ENCODE peak calls at places on chromosomes 13 and 19, in five cellular contexts. H is neuronal stem cell, C is GM23338, D is OCI-LY7, W is breast epithelium. V is an unnamed sample.

GRCh38 chr13:47213057-47213456 is 316.2 kb upstream of the HTR2A start:
- DNase-seq in H (no peak), C (no peak), D (no peak), W (no peak), V (no peak)

GRCh38 chr13:28532226-28533048 is 37.5 kb upstream of the FLT1 start:
- DNase-seq in H (peak), C (peak), D (no peak), W (no peak), V (no peak)

GRCh38 chr19:47497073-47497766 is 13.2 kb upstream of the KPTN start:
- DNase-seq in H (no peak), C (no peak), D (no peak), W (peak), V (no peak)

GRCh38 chr13:43895940-43896339 is 16.2 kb downstream of the LACC1 start:
- DNase-seq in H (no peak), C (no peak), D (no peak), W (no peak), V (no peak)

GRCh38 chr13:50081106-50081898 is 66.1 kb downstream of the KCNRG start:
- DNase-seq in H (no peak), C (peak), D (peak), W (no peak), V (no peak)

GRCh38 chr13:95153647-95154405 is 147.4 kb downstream of the ABCC4 start:
- DNase-seq in H (no peak), C (peak), D (no peak), W (no peak), V (peak)

GRCh38 chr13:44311011-44311481 is 62.6 kb upstream of the SERP2 start:
- DNase-seq in H (no peak), C (no peak), D (no peak), W (peak), V (peak)

GRCh38 chr19:10353793-10354391 is 14.5 kb upstream of the ICAM3 start:
- DNase-seq in H (peak), C (peak), D (peak), W (no peak), V (no peak)

GRCh38 chr19:17266026-17266425 is 1.2 kb upstream of the BABAM1 start:
- DNase-seq in H (no peak), C (no peak), D (no peak), W (no peak), V (no peak)

GRCh38 chr19:17264641-17264979 is at the start of gene USHBP1:
- DNase-seq in H (no peak), C (peak), D (peak), W (no peak), V (no peak)

GRCh38 chr19:17266589-17266974 is 661 bp upstream of the BABAM1 start:
- DNase-seq in H (no peak), C (peak), D (no peak), W (no peak), V (no peak)

GRCh38 chr19:17262557-17262956 is 2.0 kb downstream of the USHBP1 start:
- DNase-seq in H (no peak), C (no peak), D (no peak), W (no peak), V (no peak)

GRCh38 chr19:17263712-17264640 is 569 bp downstream of the USHBP1 start:
- DNase-seq in H (no peak), C (no peak), D (no peak), W (no peak), V (no peak)
- H3K27ac ChIP-seq in H (no peak), C (peak), D (peak), W (peak), V (no peak)

DNA sequence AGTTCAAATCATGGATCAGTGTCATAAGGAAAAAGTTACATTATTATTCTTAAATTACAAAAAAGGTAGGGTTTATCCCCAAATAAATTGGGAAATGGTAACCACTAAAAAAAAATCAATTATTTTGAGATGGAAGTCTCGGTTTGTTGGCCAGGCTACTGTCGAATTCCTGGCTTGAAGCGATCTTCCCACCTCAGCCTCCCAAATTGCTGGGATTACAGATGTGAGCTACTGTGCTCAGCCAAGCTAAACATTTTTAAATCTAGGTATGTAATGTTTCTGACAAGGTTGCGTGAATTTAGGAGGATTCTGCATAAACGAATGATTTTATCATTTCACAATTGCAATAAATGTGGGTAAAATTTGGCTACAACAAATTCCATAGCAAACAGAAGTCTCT is 2.0 kb downstream of the NAA16 start:
- DNase-seq in H (no peak), C (no peak), D (no peak), W (no peak), V (no peak)
- H3K27ac ChIP-seq in H (no peak), C (no peak), D (peak), W (no peak), V (no peak)

GRCh38 chr19:21505459-21506393 is at the start of gene ZNF429:
- DNase-seq in H (peak), C (peak), D (peak), W (peak), V (peak)
- H3K27ac ChIP-seq in H (peak), C (peak), D (peak), W (peak), V (peak)

DNA sequence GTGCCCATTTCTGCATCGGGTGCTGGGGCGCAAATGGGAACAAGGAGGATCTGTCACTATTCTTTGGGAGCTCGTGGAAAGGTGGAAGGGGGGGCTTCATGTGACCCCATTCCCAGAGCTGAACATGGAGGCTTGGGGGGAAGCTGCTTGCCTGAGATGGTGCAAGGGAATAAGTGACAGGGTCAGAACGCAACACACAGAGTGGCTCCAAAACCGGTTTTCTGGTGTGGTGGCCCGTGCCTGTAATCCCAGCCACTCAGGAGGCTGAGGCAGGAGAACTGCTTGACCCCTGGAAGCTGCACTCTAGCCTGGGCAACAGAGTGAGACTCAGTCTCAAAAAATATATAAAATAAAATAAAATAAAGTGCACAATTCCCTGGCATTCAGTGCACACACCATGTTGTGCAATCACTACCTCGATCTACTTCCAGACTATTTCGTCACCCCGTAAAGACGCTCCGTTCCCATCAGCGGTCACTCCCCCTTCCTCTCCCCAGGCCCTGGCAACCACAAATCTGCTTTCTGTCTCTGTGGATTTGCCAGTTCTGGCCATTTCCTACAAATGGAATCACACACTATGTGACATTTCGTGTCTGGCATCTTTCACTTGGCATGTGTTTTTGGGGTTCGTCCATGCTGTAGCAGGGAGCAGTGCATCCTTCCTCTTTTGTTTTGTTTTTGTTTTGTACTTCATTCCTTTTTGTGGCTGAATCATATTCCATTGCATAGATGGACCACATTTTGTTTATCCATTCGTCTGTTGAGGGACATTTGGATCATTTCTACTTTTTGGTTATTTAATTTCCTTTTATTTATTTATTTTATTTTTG is 18.3 kb upstream of the COMP start:
- DNase-seq in H (no peak), C (no peak), D (no peak), W (no peak), V (no peak)
- H3K27ac ChIP-seq in H (no peak), C (no peak), D (no peak), W (peak), V (no peak)

DNA sequence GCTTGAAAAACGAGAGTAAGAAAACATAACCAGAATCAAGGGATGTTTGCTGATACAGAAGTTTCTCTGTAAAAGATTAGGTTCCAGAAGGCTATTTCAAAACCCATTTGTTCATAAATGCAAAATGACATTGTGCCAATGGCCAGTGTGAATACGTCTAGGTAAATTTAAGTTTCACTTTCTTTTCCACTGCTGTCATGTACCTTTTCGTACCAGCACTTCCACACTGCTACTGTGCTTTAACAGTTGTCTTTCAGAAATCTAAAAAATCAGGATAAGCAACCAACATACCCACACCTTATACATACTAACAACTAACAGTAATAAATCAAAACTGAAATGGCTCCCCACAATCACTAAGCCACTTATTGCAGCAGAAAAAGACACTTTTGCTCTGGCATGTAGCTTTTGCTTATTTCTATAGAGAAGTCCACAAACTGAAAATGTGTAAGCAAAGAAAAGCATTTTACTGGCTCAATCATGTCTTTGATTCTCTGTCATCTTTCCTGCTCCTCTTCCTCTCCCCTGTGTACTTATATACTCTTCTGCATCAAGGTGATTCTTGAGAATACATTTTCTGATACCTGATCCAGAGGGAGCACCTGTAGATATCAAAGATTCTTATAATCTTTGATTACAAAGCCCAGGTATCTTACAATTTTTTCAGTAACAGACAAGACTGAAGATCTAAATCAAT is 34.3 kb downstream of the ELF1 start:
- DNase-seq in H (no peak), C (no peak), D (peak), W (no peak), V (no peak)
- H3K27ac ChIP-seq in H (no peak), C (no peak), D (peak), W (peak), V (peak)

GRCh38 chr19:3162418-3163229 is 15.9 kb upstream of the S1PR4 start:
- DNase-seq in H (no peak), C (peak), D (peak), W (no peak), V (no peak)

GRCh38 chr19:3163943-3164342 is 14.6 kb upstream of the S1PR4 start:
- DNase-seq in H (no peak), C (no peak), D (no peak), W (no peak), V (no peak)

GRCh38 chr19:3160219-3160618 is 18.4 kb upstream of the S1PR4 start:
- DNase-seq in H (no peak), C (no peak), D (no peak), W (no peak), V (no peak)

GRCh38 chr19:3161453-3161852 is 17.1 kb upstream of the S1PR4 start:
- DNase-seq in H (no peak), C (no peak), D (no peak), W (no peak), V (no peak)

GRCh38 chr19:3163230-3163886 is 15.2 kb upstream of the S1PR4 start:
- DNase-seq in H (peak), C (peak), D (peak), W (peak), V (no peak)
- H3K27ac ChIP-seq in H (no peak), C (no peak), D (no peak), W (no peak), V (no peak)

GRCh38 chr13:29722415-29722814 is 126.9 kb upstream of the SLC7A1 start:
- DNase-seq in H (no peak), C (no peak), D (no peak), W (no peak), V (no peak)
- H3K27ac ChIP-seq in H (no peak), C (no peak), D (no peak), W (no peak), V (no peak)

GRCh38 chr19:36605101-36605838 is at the start of gene ZNF382:
- DNase-seq in H (peak), C (peak), D (no peak), W (peak), V (no peak)
- H3K27ac ChIP-seq in H (no peak), C (no peak), D (no peak), W (peak), V (no peak)

V was measured in epithelial cell of prostate.